ENCODE peak calls at places on chromosomes 16 and 17, in six cellular contexts. One of them, this sample, is unnamed.

GRCh38 chr17:66727634-66728570 is 107.0 kb upstream of the CACNG5 start:
- DNase-seq in 8988T: peak; percentile 54
- DNase-seq in hypothalamus: peak; percentile 58
- DNase-seq in Right ventricle myocardium inferior: no peak
- DNase-seq in caudate nucleus: peak; percentile 45
- DNase-seq in posterior cingulate gyrus: peak; percentile 70
- DNase-seq in this sample: no peak

GRCh38 chr17:17523001-17523713 is 27.0 kb upstream of the RASD1 start:
- DNase-seq in caudate nucleus: no peak
- DNase-seq in hypothalamus: no peak
- DNase-seq in 8988T: no peak
- DNase-seq in posterior cingulate gyrus: no peak
- DNase-seq in Right ventricle myocardium inferior: peak; percentile 59
- DNase-seq in this sample: no peak

GRCh38 chr17:28967240-28968135 is 16.2 kb upstream of the PHF12 start:
- DNase-seq in posterior cingulate gyrus: no peak
- DNase-seq in Right ventricle myocardium inferior: no peak
- DNase-seq in caudate nucleus: no peak
- DNase-seq in hypothalamus: no peak
- DNase-seq in 8988T: no peak
- DNase-seq in this sample: no peak

GRCh38 chr17:43627657-43628650 is 33.8 kb downstream of the MEOX1 start:
- DNase-seq in posterior cingulate gyrus: no peak
- DNase-seq in Right ventricle myocardium inferior: no peak
- DNase-seq in hypothalamus: no peak
- DNase-seq in caudate nucleus: no peak
- DNase-seq in 8988T: no peak
- DNase-seq in this sample: no peak

GRCh38 chr17:27553019-27553511 is 77.9 kb upstream of the LGALS9 start:
- DNase-seq in caudate nucleus: no peak
- DNase-seq in hypothalamus: no peak
- DNase-seq in posterior cingulate gyrus: no peak
- DNase-seq in 8988T: no peak
- DNase-seq in Right ventricle myocardium inferior: no peak
- DNase-seq in this sample: no peak

GRCh38 chr17:74361613-74362391 is at the start of gene BTBD17:
- DNase-seq in hypothalamus: peak; percentile 78
- DNase-seq in posterior cingulate gyrus: peak; percentile 83
- DNase-seq in 8988T: peak; percentile 91
- DNase-seq in Right ventricle myocardium inferior: peak; percentile 75
- DNase-seq in caudate nucleus: no peak
- DNase-seq in this sample: no peak

GRCh38 chr17:77313831-77314230 is 173.1 kb downstream of the SEC14L1 start:
- DNase-seq in hypothalamus: no peak
- DNase-seq in Right ventricle myocardium inferior: no peak
- DNase-seq in posterior cingulate gyrus: no peak
- DNase-seq in caudate nucleus: no peak
- DNase-seq in 8988T: no peak
- DNase-seq in this sample: no peak

GRCh38 chr17:80071116-80071980 is 30.0 kb upstream of the GAA start:
- DNase-seq in caudate nucleus: peak; percentile 3
- DNase-seq in hypothalamus: peak; percentile 48
- DNase-seq in Right ventricle myocardium inferior: peak; percentile 71
- DNase-seq in 8988T: no peak
- DNase-seq in posterior cingulate gyrus: peak; percentile 35
- DNase-seq in this sample: peak; percentile 45

GRCh38 chr17:74803388-74803930 is 27.3 kb upstream of the NAT9 start:
- DNase-seq in posterior cingulate gyrus: no peak
- DNase-seq in Right ventricle myocardium inferior: no peak
- DNase-seq in hypothalamus: no peak
- DNase-seq in 8988T: no peak
- DNase-seq in caudate nucleus: no peak
- DNase-seq in this sample: no peak

GRCh38 chr17:28493467-28493866 is 12.7 kb upstream of the FOXN1 start:
- DNase-seq in caudate nucleus: no peak
- DNase-seq in posterior cingulate gyrus: no peak
- DNase-seq in 8988T: no peak
- DNase-seq in Right ventricle myocardium inferior: no peak
- DNase-seq in hypothalamus: no peak
- DNase-seq in this sample: peak; percentile 24

GRCh38 chr17:54013117-54013516 is 190.4 kb downstream of the KIF2B start:
- DNase-seq in 8988T: no peak
- DNase-seq in Right ventricle myocardium inferior: no peak
- DNase-seq in caudate nucleus: no peak
- DNase-seq in posterior cingulate gyrus: no peak
- DNase-seq in hypothalamus: no peak
- DNase-seq in this sample: no peak

GRCh38 chr16:3696425-3697218 is 20.7 kb downstream of the TRAP1 start:
- DNase-seq in Right ventricle myocardium inferior: no peak
- DNase-seq in caudate nucleus: no peak
- DNase-seq in 8988T: no peak
- DNase-seq in hypothalamus: no peak
- DNase-seq in posterior cingulate gyrus: no peak
- DNase-seq in this sample: peak; percentile 43

This sample was measured in stromal cell of bone marrow.